ENCODE peak calls at places on chromosomes 3 and 15, in six cellular contexts. D, A, M, I, O and V are unnamed samples.

GRCh38 chr15:55457401-55458022 is 49.2 kb downstream of the PIERCE2 start:
- DNase-seq in D (no peak), A (no peak), M (no peak), I (no peak), O (peak), V (no peak)

GRCh38 chr15:98612490-98613110 is 35.7 kb upstream of the IGF1R start:
- DNase-seq in D (no peak), A (no peak), M (no peak), I (no peak), O (no peak), V (no peak)

GRCh38 chr15:70096215-70096974 is 1.3 kb downstream of the TLE3 start:
- DNase-seq in D (peak), A (no peak), M (peak), I (peak), O (peak), V (no peak)

GRCh38 chr15:101242160-101242998 is 9.5 kb downstream of the CHSY1 start:
- DNase-seq in D (no peak), A (no peak), M (no peak), I (no peak), O (peak), V (no peak)

GRCh38 chr3:61663728-61664492 is 102.5 kb downstream of the PTPRG start:
- DNase-seq in D (peak), A (peak), M (no peak), I (no peak), O (no peak), V (peak)

GRCh38 chr15:65095747-65096104 is 19.2 kb downstream of the KBTBD13 start:
- DNase-seq in D (no peak), A (no peak), M (no peak), I (no peak), O (no peak), V (no peak)

GRCh38 chr3:177836671-177837070 is 639.4 kb upstream of the TBL1XR1 start:
- DNase-seq in D (peak), A (no peak), M (no peak), I (no peak), O (no peak), V (no peak)

GRCh38 chr15:64503197-64503596 is 42.8 kb downstream of the ZNF609 start:
- DNase-seq in D (no peak), A (peak), M (no peak), I (no peak), O (no peak), V (no peak)

GRCh38 chr15:87215100-87215499 is 1041.4 kb downstream of the NTRK3 start:
- DNase-seq in D (no peak), A (no peak), M (no peak), I (no peak), O (no peak), V (no peak)

GRCh38 chr3:50491023-50491422 is 12.4 kb downstream of the CACNA2D2 start:
- DNase-seq in D (no peak), A (no peak), M (no peak), I (no peak), O (no peak), V (no peak)

GRCh38 chr3:128432898-128433629 is 33.6 kb downstream of the DNAJB8 start:
- DNase-seq in D (peak), A (no peak), M (no peak), I (peak), O (no peak), V (no peak)

GRCh38 chr3:67648229-67648628 is 6.2 kb downstream of the SUCLG2 start:
- DNase-seq in D (peak), A (no peak), M (no peak), I (no peak), O (no peak), V (no peak)

GRCh38 chr3:194867270-194867983 is 181.7 kb downstream of the FAM43A start:
- DNase-seq in D (peak), A (no peak), M (peak), I (peak), O (no peak), V (no peak)

DNA sequence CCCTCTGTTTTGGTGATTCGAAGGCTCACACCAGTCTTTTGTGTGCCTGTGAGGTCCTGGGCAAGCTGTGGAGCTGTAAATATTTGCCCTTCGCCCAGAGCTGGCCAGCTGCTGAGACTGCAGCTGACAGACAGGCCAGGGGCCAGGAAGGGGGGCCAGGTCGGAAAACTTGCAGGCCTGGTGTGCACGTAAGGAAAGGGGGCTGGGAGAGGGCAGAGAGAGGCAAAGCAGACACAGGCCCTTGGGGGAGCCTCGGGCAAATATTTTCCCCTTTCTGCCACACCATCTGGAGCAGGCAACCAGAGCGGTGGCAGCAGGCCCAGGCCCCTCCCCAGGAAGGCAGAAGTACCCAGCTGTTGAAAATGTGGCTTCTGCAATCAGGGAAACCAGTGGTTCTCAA is 2.6 kb downstream of the PDZRN3 start:
- DNase-seq in D (peak), A (no peak), M (no peak), I (peak), O (no peak), V (no peak)
- TF ChIP-seq CTCF in D (no peak), A (no peak), M (no peak), I (no peak), O (no peak), V (no peak)

GRCh38 chr3:14646589-14647413 is 4.8 kb upstream of the CCDC174 start:
- DNase-seq in D (peak), A (no peak), M (no peak), I (no peak), O (no peak), V (no peak)
- TF ChIP-seq CTCF in D (no peak), A (peak), M (no peak), I (no peak), O (no peak), V (peak)

GRCh38 chr3:126212629-126213375 is 32.4 kb upstream of the ALDH1L1 start:
- DNase-seq in D (peak), A (no peak), M (no peak), I (peak), O (no peak), V (no peak)
- TF ChIP-seq CTCF in D (peak), A (peak), M (no peak), I (peak), O (no peak), V (peak)

GRCh38 chr15:33204087-33204486 is 9.6 kb upstream of the FMN1 start:
- DNase-seq in D (no peak), A (no peak), M (no peak), I (no peak), O (no peak), V (no peak)

GRCh38 chr15:33200444-33200843 is 5.9 kb upstream of the FMN1 start:
- DNase-seq in D (peak), A (no peak), M (no peak), I (no peak), O (no peak), V (no peak)

GRCh38 chr15:33197636-33198035 is 3.1 kb upstream of the FMN1 start:
- DNase-seq in D (no peak), A (no peak), M (no peak), I (no peak), O (no peak), V (no peak)

GRCh38 chr15:33200903-33201302 is 6.4 kb upstream of the FMN1 start:
- DNase-seq in D (no peak), A (no peak), M (no peak), I (no peak), O (no peak), V (no peak)

DNA sequence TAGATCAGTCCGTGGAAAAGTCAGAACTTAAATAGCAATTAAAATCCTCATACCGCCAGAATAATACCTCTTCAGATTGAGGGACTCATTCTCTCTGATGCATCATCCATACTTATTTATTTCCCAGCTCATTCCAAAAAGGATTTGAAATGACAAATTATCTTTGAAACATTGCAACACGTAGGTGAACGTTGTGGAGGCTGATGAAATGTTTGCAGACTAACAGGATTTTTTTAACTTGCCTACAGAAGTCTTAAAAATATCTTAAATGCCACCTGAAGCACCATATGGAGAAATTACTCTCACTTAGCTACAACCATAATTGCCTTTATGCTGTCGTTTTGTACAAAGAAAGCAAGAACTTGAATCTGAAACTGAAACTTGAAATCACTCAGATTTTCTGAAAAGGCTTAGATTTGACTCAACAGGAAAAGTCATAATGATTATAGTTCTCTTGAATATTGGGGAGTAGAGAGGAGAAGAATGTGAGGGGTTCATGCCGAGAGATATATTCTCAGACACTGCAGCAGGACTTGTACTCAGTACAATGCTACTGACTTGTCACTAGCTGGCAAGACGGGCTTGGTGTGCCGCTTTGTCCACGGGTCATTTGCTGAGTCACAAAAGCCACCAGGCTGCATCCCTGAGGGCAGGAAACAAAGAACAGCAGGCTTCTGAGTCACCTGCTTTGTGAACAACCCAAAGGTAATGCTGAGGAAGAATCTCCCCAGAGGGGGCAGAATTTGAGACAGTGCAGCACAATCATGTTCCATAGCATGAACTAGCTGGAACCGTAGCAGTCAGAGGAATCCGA is 7.1 kb upstream of the FMN1 start:
- DNase-seq in D (peak), A (no peak), M (no peak), I (peak), O (peak), V (peak)
- TF ChIP-seq CTCF in D (peak), A (peak), M (no peak), I (no peak), O (no peak), V (no peak)